ENCODE peak calls at places on chromosomes 11 and 22, in eight cellular contexts. One of them, this sample, is unnamed.

GRCh38 chr22:37018815-37019308 is 385 bp downstream of the TST start:
- DNase-seq in OCI-M1: peak; percentile 39
- DNase-seq in RWPE1: peak; percentile 28
- DNase-seq in fibroblast of the conjunctiva: no peak
- DNase-seq in skeletal muscle cell: no peak
- DNase-seq in CD8-positive, alpha-beta T cell: no peak
- DNase-seq in T-helper 1 cell: no peak
- DNase-seq in dorsolateral prefrontal cortex: no peak
- DNase-seq in this sample: no peak

GRCh38 chr22:38706885-38707180 is 1.1 kb downstream of the GTPBP1 start:
- DNase-seq in skeletal muscle cell: no peak
- DNase-seq in CD8-positive, alpha-beta T cell: no peak
- DNase-seq in RWPE1: no peak
- DNase-seq in OCI-M1: peak; percentile 42
- DNase-seq in fibroblast of the conjunctiva: no peak
- DNase-seq in T-helper 1 cell: no peak
- DNase-seq in dorsolateral prefrontal cortex: no peak
- DNase-seq in this sample: no peak

GRCh38 chr11:79437274-79437980 is 3.4 kb downstream of the TENM4 start:
- DNase-seq in T-helper 1 cell: no peak
- DNase-seq in RWPE1: peak; percentile 79
- DNase-seq in OCI-M1: no peak
- DNase-seq in skeletal muscle cell: no peak
- DNase-seq in dorsolateral prefrontal cortex: no peak
- DNase-seq in fibroblast of the conjunctiva: no peak
- DNase-seq in CD8-positive, alpha-beta T cell: no peak
- DNase-seq in this sample: no peak

GRCh38 chr11:122900803-122901202 is 18.2 kb downstream of the JHY start:
- DNase-seq in CD8-positive, alpha-beta T cell: no peak
- DNase-seq in skeletal muscle cell: no peak
- DNase-seq in dorsolateral prefrontal cortex: no peak
- DNase-seq in T-helper 1 cell: no peak
- DNase-seq in RWPE1: no peak
- DNase-seq in fibroblast of the conjunctiva: no peak
- DNase-seq in OCI-M1: no peak
- DNase-seq in this sample: no peak

GRCh38 chr22:41939981-41940852 is 6.7 kb downstream of the CENPM start:
- DNase-seq in RWPE1: no peak
- DNase-seq in T-helper 1 cell: peak; percentile 97
- DNase-seq in fibroblast of the conjunctiva: no peak
- DNase-seq in skeletal muscle cell: no peak
- DNase-seq in dorsolateral prefrontal cortex: no peak
- DNase-seq in CD8-positive, alpha-beta T cell: peak; percentile 99
- DNase-seq in OCI-M1: no peak
- DNase-seq in this sample: peak; percentile 89

GRCh38 chr11:1643146-1643690 is 13.6 kb downstream of the KRTAP5-5 start:
- DNase-seq in T-helper 1 cell: no peak
- DNase-seq in fibroblast of the conjunctiva: no peak
- DNase-seq in RWPE1: no peak
- DNase-seq in skeletal muscle cell: no peak
- DNase-seq in OCI-M1: no peak
- DNase-seq in dorsolateral prefrontal cortex: no peak
- DNase-seq in CD8-positive, alpha-beta T cell: no peak
- DNase-seq in this sample: no peak

GRCh38 chr11:9755561-9755960 is 91.7 kb downstream of the SWAP70 start:
- DNase-seq in fibroblast of the conjunctiva: no peak
- DNase-seq in dorsolateral prefrontal cortex: no peak
- DNase-seq in T-helper 1 cell: no peak
- DNase-seq in OCI-M1: no peak
- DNase-seq in CD8-positive, alpha-beta T cell: no peak
- DNase-seq in skeletal muscle cell: no peak
- DNase-seq in RWPE1: no peak
- DNase-seq in this sample: no peak

GRCh38 chr11:35182317-35182939 is 43.5 kb downstream of the CD44 start:
- DNase-seq in skeletal muscle cell: no peak
- DNase-seq in OCI-M1: no peak
- DNase-seq in CD8-positive, alpha-beta T cell: no peak
- DNase-seq in fibroblast of the conjunctiva: no peak
- DNase-seq in T-helper 1 cell: no peak
- DNase-seq in dorsolateral prefrontal cortex: no peak
- DNase-seq in RWPE1: no peak
- DNase-seq in this sample: no peak

GRCh38 chr22:24937114-24937513 is 9.4 kb downstream of the LHFPL7 start:
- DNase-seq in dorsolateral prefrontal cortex: no peak
- DNase-seq in OCI-M1: peak; percentile 41
- DNase-seq in skeletal muscle cell: no peak
- DNase-seq in fibroblast of the conjunctiva: no peak
- DNase-seq in RWPE1: no peak
- DNase-seq in CD8-positive, alpha-beta T cell: no peak
- DNase-seq in T-helper 1 cell: no peak
- DNase-seq in this sample: no peak

GRCh38 chr11:70071996-70072395 is 6.1 kb upstream of the ANO1 start:
- DNase-seq in skeletal muscle cell: no peak
- DNase-seq in RWPE1: no peak
- DNase-seq in T-helper 1 cell: no peak
- DNase-seq in CD8-positive, alpha-beta T cell: no peak
- DNase-seq in OCI-M1: no peak
- DNase-seq in fibroblast of the conjunctiva: no peak
- DNase-seq in dorsolateral prefrontal cortex: no peak
- DNase-seq in this sample: no peak

GRCh38 chr11:57327721-57328120 is 3.0 kb upstream of the TNKS1BP1 start:
- DNase-seq in skeletal muscle cell: no peak
- DNase-seq in T-helper 1 cell: no peak
- DNase-seq in fibroblast of the conjunctiva: no peak
- DNase-seq in OCI-M1: no peak
- DNase-seq in CD8-positive, alpha-beta T cell: no peak
- DNase-seq in dorsolateral prefrontal cortex: no peak
- DNase-seq in RWPE1: no peak
- DNase-seq in this sample: no peak

GRCh38 chr11:2445107-2445947 is 519 bp downstream of the KCNQ1 start:
- DNase-seq in skeletal muscle cell: no peak
- DNase-seq in dorsolateral prefrontal cortex: no peak
- DNase-seq in CD8-positive, alpha-beta T cell: no peak
- DNase-seq in fibroblast of the conjunctiva: no peak
- DNase-seq in RWPE1: no peak
- DNase-seq in T-helper 1 cell: no peak
- DNase-seq in OCI-M1: no peak
- DNase-seq in this sample: no peak

GRCh38 chr11:107017433-107018227 is 646 bp downstream of the GUCY1A2 start:
- DNase-seq in skeletal muscle cell: no peak
- DNase-seq in CD8-positive, alpha-beta T cell: no peak
- DNase-seq in fibroblast of the conjunctiva: peak; percentile 16
- DNase-seq in dorsolateral prefrontal cortex: peak; percentile 57
- DNase-seq in OCI-M1: no peak
- DNase-seq in RWPE1: peak; percentile 20
- DNase-seq in T-helper 1 cell: no peak
- DNase-seq in this sample: no peak

GRCh38 chr11:63782749-63783148 is 14.2 kb upstream of the ZFTA start:
- DNase-seq in skeletal muscle cell: no peak
- DNase-seq in CD8-positive, alpha-beta T cell: no peak
- DNase-seq in dorsolateral prefrontal cortex: no peak
- DNase-seq in RWPE1: no peak
- DNase-seq in OCI-M1: no peak
- DNase-seq in T-helper 1 cell: no peak
- DNase-seq in fibroblast of the conjunctiva: no peak
- DNase-seq in this sample: no peak

GRCh38 chr11:67507242-67507890 is 596 bp downstream of the CDK2AP2 start:
- DNase-seq in T-helper 1 cell: no peak
- DNase-seq in RWPE1: peak; percentile 43
- DNase-seq in fibroblast of the conjunctiva: peak; percentile 52
- DNase-seq in CD8-positive, alpha-beta T cell: peak; percentile 60
- DNase-seq in skeletal muscle cell: no peak
- DNase-seq in dorsolateral prefrontal cortex: peak; percentile 27
- DNase-seq in OCI-M1: no peak
- DNase-seq in this sample: peak; percentile 38

GRCh38 chr11:12235945-12236743 is 125.8 kb downstream of the MICAL2 start:
- DNase-seq in CD8-positive, alpha-beta T cell: peak; percentile 60
- DNase-seq in T-helper 1 cell: peak; percentile 11
- DNase-seq in fibroblast of the conjunctiva: peak; percentile 47
- DNase-seq in RWPE1: peak; percentile 42
- DNase-seq in dorsolateral prefrontal cortex: no peak
- DNase-seq in OCI-M1: peak; percentile 78
- DNase-seq in skeletal muscle cell: no peak
- DNase-seq in this sample: no peak

GRCh38 chr11:1360181-1360834 is 29.4 kb upstream of the BRSK2 start:
- DNase-seq in fibroblast of the conjunctiva: no peak
- DNase-seq in dorsolateral prefrontal cortex: no peak
- DNase-seq in CD8-positive, alpha-beta T cell: no peak
- DNase-seq in OCI-M1: no peak
- DNase-seq in RWPE1: no peak
- DNase-seq in T-helper 1 cell: no peak
- DNase-seq in skeletal muscle cell: no peak
- DNase-seq in this sample: no peak

GRCh38 chr11:65719887-65720236 is 736 bp downstream of the RNASEH2C start:
- DNase-seq in dorsolateral prefrontal cortex: no peak
- DNase-seq in RWPE1: peak; percentile 41
- DNase-seq in fibroblast of the conjunctiva: no peak
- DNase-seq in T-helper 1 cell: no peak
- DNase-seq in skeletal muscle cell: peak; percentile 14
- DNase-seq in OCI-M1: peak; percentile 70
- DNase-seq in CD8-positive, alpha-beta T cell: no peak
- DNase-seq in this sample: no peak

GRCh38 chr11:36367806-36368680 is 72.0 kb downstream of the PRR5L start:
- DNase-seq in CD8-positive, alpha-beta T cell: no peak
- DNase-seq in OCI-M1: no peak
- DNase-seq in fibroblast of the conjunctiva: no peak
- DNase-seq in T-helper 1 cell: no peak
- DNase-seq in skeletal muscle cell: no peak
- DNase-seq in RWPE1: no peak
- DNase-seq in dorsolateral prefrontal cortex: no peak
- DNase-seq in this sample: no peak

GRCh38 chr11:93935826-93936225 is 85.3 kb upstream of the HEPHL1 start:
- DNase-seq in CD8-positive, alpha-beta T cell: no peak
- DNase-seq in OCI-M1: no peak
- DNase-seq in T-helper 1 cell: no peak
- DNase-seq in RWPE1: no peak
- DNase-seq in fibroblast of the conjunctiva: no peak
- DNase-seq in dorsolateral prefrontal cortex: no peak
- DNase-seq in skeletal muscle cell: no peak
- DNase-seq in this sample: no peak

GRCh38 chr11:59666969-59667368 is 1.9 kb downstream of the PATL1 start:
- DNase-seq in fibroblast of the conjunctiva: peak; percentile 12
- DNase-seq in CD8-positive, alpha-beta T cell: no peak
- DNase-seq in T-helper 1 cell: no peak
- DNase-seq in skeletal muscle cell: no peak
- DNase-seq in RWPE1: no peak
- DNase-seq in dorsolateral prefrontal cortex: no peak
- DNase-seq in OCI-M1: peak; percentile 86
- DNase-seq in this sample: no peak

GRCh38 chr11:4027746-4028145 is 66.9 kb upstream of the RRM1 start:
- DNase-seq in OCI-M1: no peak
- DNase-seq in CD8-positive, alpha-beta T cell: no peak
- DNase-seq in RWPE1: no peak
- DNase-seq in fibroblast of the conjunctiva: no peak
- DNase-seq in T-helper 1 cell: no peak
- DNase-seq in dorsolateral prefrontal cortex: no peak
- DNase-seq in skeletal muscle cell: no peak
- DNase-seq in this sample: no peak

GRCh38 chr11:33773399-33774355 is 643 bp downstream of the FBXO3 start:
- DNase-seq in T-helper 1 cell: peak; percentile 30
- DNase-seq in OCI-M1: peak; percentile 47
- DNase-seq in CD8-positive, alpha-beta T cell: peak; percentile 67
- DNase-seq in RWPE1: peak; percentile 26
- DNase-seq in skeletal muscle cell: no peak
- DNase-seq in dorsolateral prefrontal cortex: no peak
- DNase-seq in fibroblast of the conjunctiva: no peak
- DNase-seq in this sample: no peak

GRCh38 chr11:92347404-92347803 is 122.8 kb downstream of the FAT3 start:
- DNase-seq in RWPE1: no peak
- DNase-seq in skeletal muscle cell: no peak
- DNase-seq in fibroblast of the conjunctiva: no peak
- DNase-seq in OCI-M1: no peak
- DNase-seq in dorsolateral prefrontal cortex: no peak
- DNase-seq in CD8-positive, alpha-beta T cell: no peak
- DNase-seq in T-helper 1 cell: no peak
- DNase-seq in this sample: no peak

This sample was measured in CD4-positive, alpha-beta T cell.